ENCODE peak calls at places on chromosomes 16 and 17, in six cellular contexts. J, T, E, X, Y and U are unnamed samples.

GRCh38 chr17:53492532-53492931 is 330.2 kb upstream of the KIF2B start:
- DNase-seq in J (no peak), T (no peak), E (no peak), X (no peak), Y (no peak), U (no peak)

GRCh38 chr16:31215287-31216115 is 1.4 kb downstream of the PYDC1 start:
- DNase-seq in J (peak; percentile 71), T (peak; percentile 63), E (no peak), X (no peak), Y (peak; percentile 95), U (peak; percentile 59)

GRCh38 chr17:78197147-78197830 is 10.1 kb downstream of the AFMID start:
- DNase-seq in J (no peak), T (no peak), E (no peak), X (no peak), Y (no peak), U (no peak)

GRCh38 chr17:4908301-4908700 is 5.4 kb upstream of the CHRNE start:
- DNase-seq in J (no peak), T (no peak), E (no peak), X (peak; percentile 38), Y (peak; percentile 54), U (no peak)

GRCh38 chr16:70663524-70664324 is 17.4 kb downstream of the IL34 start:
- DNase-seq in J (no peak), T (no peak), E (no peak), X (no peak), Y (no peak), U (no peak)

GRCh38 chr16:66515543-66516171 is 34.3 kb downstream of the TK2 start:
- DNase-seq in J (peak; percentile 46), T (no peak), E (no peak), X (no peak), Y (peak; percentile 67), U (no peak)

GRCh38 chr16:75264531-75264998 is 13.1 kb upstream of the BCAR1 start:
- DNase-seq in J (no peak), T (no peak), E (no peak), X (no peak), Y (no peak), U (no peak)

GRCh38 chr16:74830646-74831045 is 56.0 kb upstream of the FA2H start:
- DNase-seq in J (no peak), T (no peak), E (no peak), X (no peak), Y (no peak), U (no peak)

GRCh38 chr17:68972119-68972704 is 17.0 kb upstream of the ABCA8 start:
- DNase-seq in J (no peak), T (peak; percentile 15), E (no peak), X (peak; percentile 14), Y (peak; percentile 65), U (peak; percentile 26)

GRCh38 chr16:12589676-12590075 is 214.0 kb downstream of the CPPED1 start:
- DNase-seq in J (peak; percentile 9), T (no peak), E (no peak), X (no peak), Y (no peak), U (no peak)

GRCh38 chr17:73349138-73349537 is 37.3 kb upstream of the CDC42EP4 start:
- DNase-seq in J (no peak), T (no peak), E (no peak), X (peak; percentile 29), Y (no peak), U (no peak)

GRCh38 chr16:78768723-78769122 is 669.3 kb downstream of the WWOX start:
- DNase-seq in J (no peak), T (no peak), E (no peak), X (no peak), Y (no peak), U (no peak)

GRCh38 chr16:19883296-19883951 is 1.2 kb downstream of the GPRC5B start:
- DNase-seq in J (no peak), T (no peak), E (no peak), X (peak; percentile 55), Y (peak; percentile 87), U (no peak)

GRCh38 chr16:71626858-71627213 is 852 bp downstream of the MARVELD3 start:
- DNase-seq in J (peak; percentile 90), T (peak; percentile 56), E (no peak), X (no peak), Y (peak; percentile 78), U (no peak)

GRCh38 chr16:55001931-55002330 is 71.3 kb downstream of the IRX5 start:
- DNase-seq in J (no peak), T (no peak), E (no peak), X (no peak), Y (no peak), U (no peak)

GRCh38 chr17:16314189-16314588 is 39.1 kb downstream of the CENPV start:
- DNase-seq in J (no peak), T (no peak), E (no peak), X (no peak), Y (no peak), U (no peak)

GRCh38 chr16:70438325-70438982 is 446 bp downstream of the ST3GAL2 start:
- DNase-seq in J (peak; percentile 58), T (no peak), E (no peak), X (no peak), Y (peak; percentile 34), U (no peak)

GRCh38 chr16:57141822-57142631 is 43.8 kb downstream of the PSME3IP1 start:
- DNase-seq in J (peak; percentile 47), T (no peak), E (no peak), X (no peak), Y (no peak), U (peak; percentile 64)

GRCh38 chr16:89845417-89845816 is 17.1 kb downstream of the SPIRE2 start:
- DNase-seq in J (no peak), T (no peak), E (no peak), X (no peak), Y (no peak), U (no peak)

GRCh38 chr16:89842471-89843408 is 14.5 kb downstream of the SPIRE2 start:
- DNase-seq in J (no peak), T (no peak), E (peak; percentile 29), X (no peak), Y (no peak), U (no peak)

GRCh38 chr16:89841275-89841674 is 13.0 kb downstream of the SPIRE2 start:
- DNase-seq in J (peak; percentile 76), T (no peak), E (no peak), X (no peak), Y (no peak), U (no peak)

GRCh38 chr16:89844739-89845339 is 16.6 kb downstream of the SPIRE2 start:
- DNase-seq in J (no peak), T (no peak), E (no peak), X (no peak), Y (no peak), U (no peak)

DNA sequence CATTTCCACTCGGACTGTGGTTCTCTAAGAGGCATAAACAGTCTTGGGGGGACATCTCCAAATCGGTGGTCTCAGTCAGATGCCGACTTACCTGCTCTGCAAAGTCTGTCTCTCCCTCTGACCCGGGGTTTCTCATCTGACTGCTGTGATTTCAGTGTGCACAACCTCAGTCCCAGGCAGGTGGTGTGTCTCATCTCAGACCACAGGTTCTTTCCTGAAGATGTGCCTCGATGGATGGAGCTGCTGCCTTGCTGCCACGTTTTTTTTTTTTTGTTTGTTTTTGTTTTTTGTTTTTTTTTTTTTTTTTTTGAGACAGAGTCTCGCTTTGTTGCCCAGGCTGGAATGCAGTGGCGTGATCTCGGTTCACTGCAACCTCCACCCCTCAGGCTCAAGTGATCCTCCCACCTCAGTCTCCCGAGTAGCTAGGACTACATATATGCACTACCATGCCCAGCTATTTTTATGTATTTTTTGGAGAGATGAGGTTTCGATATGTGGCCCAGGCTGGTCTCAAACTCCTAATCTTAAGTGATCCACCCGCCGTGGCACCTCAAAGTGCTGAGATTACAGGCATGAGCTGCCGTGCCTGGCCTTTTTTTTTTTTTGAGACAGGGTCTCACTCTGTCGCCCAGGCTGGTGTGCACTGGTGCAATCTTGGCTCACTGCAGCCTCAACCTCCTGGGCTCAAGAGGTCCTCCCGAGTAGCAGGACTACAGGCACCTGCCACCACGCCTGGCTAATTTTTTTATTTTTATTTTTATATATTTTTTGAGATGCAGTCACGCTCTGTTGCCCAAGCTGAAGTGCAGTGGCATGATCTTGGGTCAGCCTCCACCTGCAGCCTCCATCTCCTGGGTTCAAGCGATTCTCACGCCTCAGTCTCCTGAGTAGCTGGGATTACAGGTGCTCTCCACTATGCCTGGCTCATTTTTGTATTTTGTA is 15.4 kb downstream of the SPIRE2 start:
- DNase-seq in J (no peak), T (no peak), E (no peak), X (no peak), Y (no peak), U (no peak)
- TF ChIP-seq CTCF in J (no peak), T (no peak), E (no peak), X (no peak), Y (no peak), U (no peak)

GRCh38 chr16:14489460-14489859 is 140.6 kb downstream of the PARN start:
- DNase-seq in J (no peak), T (peak; percentile 37), E (no peak), X (no peak), Y (peak; percentile 79), U (no peak)
- TF ChIP-seq CTCF in J (no peak), T (peak; percentile 49), E (peak; percentile 32), X (peak; percentile 49), Y (peak; percentile 20), U (no peak)

GRCh38 chr17:81701288-81702071 is 1.7 kb upstream of the MRPL12 start:
- DNase-seq in J (no peak), T (no peak), E (no peak), X (no peak), Y (no peak), U (no peak)
- TF ChIP-seq CTCF in J (no peak), T (peak; percentile 32), E (peak; percentile 7), X (no peak), Y (peak; percentile 27), U (peak; percentile 19)

GRCh38 chr16:50591800-50592771 is 43.9 kb downstream of the NKD1 start:
- DNase-seq in J (no peak), T (no peak), E (no peak), X (no peak), Y (peak; percentile 28), U (no peak)

GRCh38 chr16:50592996-50593395 is 44.8 kb downstream of the NKD1 start:
- DNase-seq in J (no peak), T (no peak), E (no peak), X (no peak), Y (no peak), U (no peak)

GRCh38 chr16:50594332-50595260 is 46.4 kb downstream of the NKD1 start:
- DNase-seq in J (no peak), T (no peak), E (no peak), X (no peak), Y (no peak), U (no peak)

GRCh38 chr16:50595854-50596253 is 47.7 kb downstream of the NKD1 start:
- DNase-seq in J (no peak), T (no peak), E (no peak), X (no peak), Y (no peak), U (no peak)

DNA sequence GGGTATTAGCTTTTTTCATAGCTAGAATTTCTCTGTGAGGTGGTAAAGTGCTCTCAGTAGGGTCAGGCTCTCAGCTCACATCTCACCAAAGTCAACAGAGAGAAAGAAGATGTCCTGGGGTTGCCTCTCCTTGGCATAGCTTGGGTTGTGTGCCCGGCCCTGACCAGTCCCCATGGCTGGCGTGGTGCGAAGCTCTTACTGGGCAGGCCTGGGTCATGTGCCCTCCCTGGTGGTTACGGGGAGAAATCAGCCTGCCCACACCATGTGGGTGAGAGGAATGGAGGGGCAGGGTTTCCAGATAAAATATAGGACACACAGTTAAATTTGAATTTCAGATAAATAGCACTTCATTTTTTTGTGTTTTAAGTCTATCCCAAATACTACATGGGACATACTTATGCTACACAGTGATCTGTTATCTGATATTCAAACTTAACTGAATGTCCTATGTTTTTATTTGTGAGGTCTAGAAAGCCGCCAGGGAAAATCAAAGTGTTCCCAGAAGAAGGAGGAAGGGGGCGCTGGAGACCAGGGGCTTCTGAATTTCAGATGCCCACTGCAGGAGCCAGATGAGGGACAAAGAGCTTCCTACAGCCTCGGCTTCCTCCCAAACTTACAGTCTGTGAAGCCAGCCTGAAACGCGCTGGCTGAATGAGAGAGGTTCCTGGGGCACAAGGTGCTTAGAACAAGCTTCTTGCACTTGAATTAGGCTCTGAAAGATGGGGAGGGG is 45.4 kb downstream of the NKD1 start:
- DNase-seq in J (no peak), T (no peak), E (no peak), X (peak; percentile 10), Y (peak; percentile 87), U (no peak)
- TF ChIP-seq CTCF in J (no peak), T (peak; percentile 29), E (peak; percentile 47), X (peak; percentile 36), Y (peak; percentile 77), U (peak; percentile 14)